ENCODE peak calls at places on chromosomes 5 and 9, in four cellular contexts. R is K562, X is NCI-H2081, U is AML-193. V is an unnamed sample.

GRCh38 chr5:127013407-127013806 is 17.0 kb downstream of the MARCHF3 start:
- DNase-seq in R (no peak), X (no peak), U (no peak), V (no peak)

GRCh38 chr9:2132484-2133082 is 117.4 kb downstream of the SMARCA2 start:
- DNase-seq in R (no peak), X (peak), U (peak), V (no peak)

GRCh38 chr5:76345582-76345981 is 57.5 kb upstream of the IQGAP2 start:
- DNase-seq in R (no peak), X (no peak), U (no peak), V (no peak)

GRCh38 chr9:120267929-120268328 is 312.0 kb downstream of the CDK5RAP2 start:
- DNase-seq in R (no peak), X (no peak), U (no peak), V (no peak)

GRCh38 chr5:95284512-95285405 is at the start of gene MCTP1:
- DNase-seq in R (no peak), X (peak), U (peak), V (no peak)

GRCh38 chr5:79573983-79574890 is 38.0 kb upstream of the TENT2 start:
- DNase-seq in R (no peak), X (no peak), U (no peak), V (no peak)

GRCh38 chr5:135251099-135251498 is 147.9 kb downstream of the MACROH2A1 start:
- DNase-seq in R (no peak), X (no peak), U (no peak), V (no peak)

GRCh38 chr9:35791321-35791921 is at the start of gene NPR2:
- DNase-seq in R (no peak), X (no peak), U (no peak), V (no peak)

GRCh38 chr9:125126019-125126746 is 17.1 kb downstream of the SCAI start:
- DNase-seq in R (peak), X (no peak), U (peak), V (no peak)

GRCh38 chr9:109417054-109417453 is 81.1 kb downstream of the PTPN3 start:
- DNase-seq in R (no peak), X (no peak), U (no peak), V (no peak)

GRCh38 chr5:168353216-168353957 is 61.9 kb downstream of the WWC1 start:
- DNase-seq in R (no peak), X (no peak), U (no peak), V (peak)

GRCh38 chr5:1762878-1763547 is 36.6 kb downstream of the MRPL36 start:
- DNase-seq in R (no peak), X (no peak), U (no peak), V (no peak)

GRCh38 chr5:87541033-87541432 is 128.3 kb upstream of the CCNH start:
- DNase-seq in R (no peak), X (peak), U (no peak), V (peak)

GRCh38 chr5:149212203-149212951 is 59.3 kb upstream of the AFAP1L1 start:
- DNase-seq in R (no peak), X (no peak), U (no peak), V (no peak)

GRCh38 chr5:181133610-181134231 is 2.8 kb upstream of the OR2V1 start:
- DNase-seq in R (peak), X (no peak), U (no peak), V (no peak)

GRCh38 chr5:100690036-100690560 is 154.9 kb downstream of the FAM174A start:
- DNase-seq in R (no peak), X (no peak), U (no peak), V (no peak)

GRCh38 chr5:174318578-174318977 is 273.1 kb downstream of the NSG2 start:
- DNase-seq in R (no peak), X (no peak), U (no peak), V (no peak)

GRCh38 chr5:32182463-32183081 is 8.5 kb upstream of the GOLPH3 start:
- DNase-seq in R (no peak), X (no peak), U (no peak), V (no peak)

GRCh38 chr9:70470050-70471015 is 55.9 kb upstream of the KLF9 start:
- DNase-seq in R (no peak), X (no peak), U (no peak), V (no peak)